ENCODE peak calls at places on chromosome 5, in eight cellular contexts. One of them, this sample, is unnamed.

GRCh38 chr5:134566181-134566740 is 40.8 kb downstream of the JADE2 start:
- DNase-seq in transverse colon: no peak
- DNase-seq in OCI-LY7: no peak
- DNase-seq in right atrium auricular region: no peak
- DNase-seq in fibroblast of mammary gland: no peak
- DNase-seq in choroid plexus epithelial cell: no peak
- DNase-seq in sigmoid colon: no peak
- DNase-seq in astrocyte of the spinal cord: no peak
- DNase-seq in this sample: no peak

GRCh38 chr5:81638471-81638870 is 112.4 kb downstream of the SSBP2 start:
- DNase-seq in choroid plexus epithelial cell: peak; percentile 5
- DNase-seq in sigmoid colon: no peak
- DNase-seq in right atrium auricular region: no peak
- DNase-seq in OCI-LY7: no peak
- DNase-seq in astrocyte of the spinal cord: no peak
- DNase-seq in transverse colon: no peak
- DNase-seq in fibroblast of mammary gland: no peak
- DNase-seq in this sample: no peak

GRCh38 chr5:135438712-135439111 is 8.4 kb downstream of the DCANP1 start:
- DNase-seq in fibroblast of mammary gland: no peak
- DNase-seq in OCI-LY7: no peak
- DNase-seq in sigmoid colon: no peak
- DNase-seq in transverse colon: no peak
- DNase-seq in right atrium auricular region: no peak
- DNase-seq in astrocyte of the spinal cord: no peak
- DNase-seq in choroid plexus epithelial cell: no peak
- DNase-seq in this sample: no peak

GRCh38 chr5:124043456-124043855 is 531.5 kb downstream of the CSNK1G3 start:
- DNase-seq in choroid plexus epithelial cell: peak; percentile 13
- DNase-seq in right atrium auricular region: no peak
- DNase-seq in fibroblast of mammary gland: peak; percentile 11
- DNase-seq in sigmoid colon: no peak
- DNase-seq in transverse colon: no peak
- DNase-seq in astrocyte of the spinal cord: no peak
- DNase-seq in OCI-LY7: peak; percentile 27
- DNase-seq in this sample: no peak

GRCh38 chr5:119129770-119130169 is 58.9 kb downstream of the DMXL1 start:
- DNase-seq in right atrium auricular region: no peak
- DNase-seq in sigmoid colon: no peak
- DNase-seq in astrocyte of the spinal cord: no peak
- DNase-seq in fibroblast of mammary gland: no peak
- DNase-seq in transverse colon: no peak
- DNase-seq in OCI-LY7: no peak
- DNase-seq in choroid plexus epithelial cell: no peak
- DNase-seq in this sample: no peak

GRCh38 chr5:15834596-15835245 is 334.7 kb downstream of the FBXL7 start:
- DNase-seq in choroid plexus epithelial cell: peak; percentile 82
- DNase-seq in OCI-LY7: no peak
- DNase-seq in astrocyte of the spinal cord: peak; percentile 84
- DNase-seq in transverse colon: no peak
- DNase-seq in sigmoid colon: no peak
- DNase-seq in right atrium auricular region: no peak
- DNase-seq in fibroblast of mammary gland: peak; percentile 88
- DNase-seq in this sample: no peak

GRCh38 chr5:138177936-138178515 is 404 bp downstream of the BRD8 start:
- DNase-seq in OCI-LY7: peak; percentile 49
- DNase-seq in fibroblast of mammary gland: peak; percentile 37
- DNase-seq in choroid plexus epithelial cell: peak; percentile 61
- DNase-seq in transverse colon: peak; percentile 39
- DNase-seq in right atrium auricular region: no peak
- DNase-seq in sigmoid colon: no peak
- DNase-seq in astrocyte of the spinal cord: peak; percentile 55
- DNase-seq in this sample: no peak

GRCh38 chr5:11251242-11251641 is 490.2 kb upstream of the DAP start:
- DNase-seq in astrocyte of the spinal cord: peak; percentile 41
- DNase-seq in fibroblast of mammary gland: peak; percentile 16
- DNase-seq in OCI-LY7: no peak
- DNase-seq in transverse colon: no peak
- DNase-seq in sigmoid colon: no peak
- DNase-seq in right atrium auricular region: no peak
- DNase-seq in choroid plexus epithelial cell: peak; percentile 7
- DNase-seq in this sample: no peak

GRCh38 chr5:141465351-141465750 is 10.4 kb upstream of the PCDHGC3 start:
- DNase-seq in transverse colon: no peak
- DNase-seq in OCI-LY7: no peak
- DNase-seq in fibroblast of mammary gland: no peak
- DNase-seq in astrocyte of the spinal cord: no peak
- DNase-seq in choroid plexus epithelial cell: no peak
- DNase-seq in right atrium auricular region: no peak
- DNase-seq in sigmoid colon: no peak
- DNase-seq in this sample: no peak

GRCh38 chr5:173882632-173883031 is 5.5 kb upstream of the CPEB4 start:
- DNase-seq in OCI-LY7: no peak
- DNase-seq in fibroblast of mammary gland: peak; percentile 27
- DNase-seq in astrocyte of the spinal cord: no peak
- DNase-seq in right atrium auricular region: no peak
- DNase-seq in transverse colon: no peak
- DNase-seq in choroid plexus epithelial cell: no peak
- DNase-seq in sigmoid colon: no peak
- DNase-seq in this sample: no peak

GRCh38 chr5:3336666-3337065 is 259.0 kb upstream of the IRX1 start:
- DNase-seq in transverse colon: no peak
- DNase-seq in choroid plexus epithelial cell: no peak
- DNase-seq in right atrium auricular region: no peak
- DNase-seq in fibroblast of mammary gland: no peak
- DNase-seq in astrocyte of the spinal cord: no peak
- DNase-seq in sigmoid colon: peak; percentile 38
- DNase-seq in OCI-LY7: no peak
- DNase-seq in this sample: peak; percentile 50

GRCh38 chr5:179819296-179820126 is 1.2 kb upstream of the SQSTM1 start:
- DNase-seq in transverse colon: peak; percentile 77
- DNase-seq in right atrium auricular region: no peak
- DNase-seq in fibroblast of mammary gland: peak; percentile 70
- DNase-seq in OCI-LY7: peak; percentile 47
- DNase-seq in sigmoid colon: peak; percentile 91
- DNase-seq in astrocyte of the spinal cord: peak; percentile 66
- DNase-seq in choroid plexus epithelial cell: peak; percentile 84
- DNase-seq in this sample: peak; percentile 95

GRCh38 chr5:176535101-176535654 is 2.0 kb downstream of the RNF44 start:
- DNase-seq in OCI-LY7: peak; percentile 76
- DNase-seq in fibroblast of mammary gland: no peak
- DNase-seq in right atrium auricular region: no peak
- DNase-seq in choroid plexus epithelial cell: no peak
- DNase-seq in astrocyte of the spinal cord: peak; percentile 12
- DNase-seq in sigmoid colon: no peak
- DNase-seq in transverse colon: peak; percentile 73
- DNase-seq in this sample: no peak

GRCh38 chr5:91179018-91179417 is 204.1 kb downstream of the ARRDC3 start:
- DNase-seq in right atrium auricular region: no peak
- DNase-seq in astrocyte of the spinal cord: no peak
- DNase-seq in choroid plexus epithelial cell: peak; percentile 44
- DNase-seq in sigmoid colon: no peak
- DNase-seq in fibroblast of mammary gland: peak; percentile 59
- DNase-seq in OCI-LY7: no peak
- DNase-seq in transverse colon: no peak
- DNase-seq in this sample: no peak

GRCh38 chr5:76867827-76868693 is 18.2 kb downstream of the S100Z start:
- DNase-seq in OCI-LY7: peak; percentile 85
- DNase-seq in astrocyte of the spinal cord: peak; percentile 84
- DNase-seq in sigmoid colon: no peak
- DNase-seq in right atrium auricular region: peak; percentile 65
- DNase-seq in transverse colon: peak; percentile 70
- DNase-seq in choroid plexus epithelial cell: peak; percentile 87
- DNase-seq in fibroblast of mammary gland: peak; percentile 71
- DNase-seq in this sample: no peak

GRCh38 chr5:76718381-76718832 is 2.5 kb downstream of the F2R start:
- DNase-seq in OCI-LY7: no peak
- DNase-seq in sigmoid colon: no peak
- DNase-seq in right atrium auricular region: no peak
- DNase-seq in transverse colon: no peak
- DNase-seq in fibroblast of mammary gland: peak; percentile 24
- DNase-seq in choroid plexus epithelial cell: no peak
- DNase-seq in astrocyte of the spinal cord: no peak
- DNase-seq in this sample: no peak

GRCh38 chr5:56006600-56006999 is 11.8 kb upstream of the IL6ST start:
- DNase-seq in astrocyte of the spinal cord: no peak
- DNase-seq in choroid plexus epithelial cell: no peak
- DNase-seq in transverse colon: no peak
- DNase-seq in OCI-LY7: no peak
- DNase-seq in right atrium auricular region: no peak
- DNase-seq in fibroblast of mammary gland: no peak
- DNase-seq in sigmoid colon: no peak
- DNase-seq in this sample: no peak
- TF ChIP-seq CTCF in astrocyte of the spinal cord: no peak
- TF ChIP-seq CTCF in choroid plexus epithelial cell: no peak
- TF ChIP-seq CTCF in transverse colon: no peak
- TF ChIP-seq CTCF in OCI-LY7: no peak
- TF ChIP-seq CTCF in right atrium auricular region: no peak
- TF ChIP-seq CTCF in fibroblast of mammary gland: no peak
- TF ChIP-seq CTCF in sigmoid colon: no peak
- TF ChIP-seq CTCF in this sample: no peak

DNA sequence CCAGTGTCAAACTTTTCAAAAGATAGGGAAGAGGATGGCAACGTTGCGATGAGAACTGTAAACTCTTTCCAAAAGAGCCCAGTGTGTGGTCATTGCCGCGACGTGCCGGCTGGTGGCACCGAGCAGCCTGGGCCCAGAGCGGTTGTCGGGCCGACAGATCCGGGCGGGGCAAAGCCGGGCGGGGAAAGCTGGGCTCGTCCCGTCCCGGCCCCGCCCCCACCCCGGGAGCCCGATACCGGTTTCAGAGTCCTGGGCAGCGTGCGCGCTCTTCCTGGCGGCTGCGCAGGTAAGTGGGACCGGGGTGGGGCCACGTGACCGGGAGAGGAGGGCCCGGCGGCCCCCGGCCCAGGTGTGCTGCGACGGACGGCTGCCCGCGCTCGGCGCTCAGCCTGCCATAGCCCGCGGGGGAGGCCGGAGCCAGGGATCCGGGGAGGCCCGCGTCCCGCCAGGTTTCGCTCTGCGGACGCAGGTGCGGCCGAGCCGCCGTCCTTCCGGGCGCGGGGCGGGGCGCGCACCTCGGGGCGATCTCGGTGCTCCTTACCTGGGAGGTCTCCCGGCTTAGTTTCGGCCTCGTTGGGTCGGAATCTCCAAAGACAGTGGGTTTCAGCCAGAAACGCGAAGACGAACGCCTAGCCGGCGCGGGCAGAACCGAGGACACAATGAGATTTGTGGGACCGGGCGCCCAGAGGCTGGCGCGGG is at the start of gene MARVELD2:
- DNase-seq in astrocyte of the spinal cord: peak; percentile 47
- DNase-seq in fibroblast of mammary gland: no peak
- DNase-seq in transverse colon: peak; percentile 94
- DNase-seq in right atrium auricular region: no peak
- DNase-seq in OCI-LY7: no peak
- DNase-seq in sigmoid colon: no peak
- DNase-seq in choroid plexus epithelial cell: peak; percentile 52
- DNase-seq in this sample: no peak
- TF ChIP-seq CTCF in astrocyte of the spinal cord: peak; percentile 35
- TF ChIP-seq CTCF in fibroblast of mammary gland: no peak
- TF ChIP-seq CTCF in transverse colon: peak; percentile 81
- TF ChIP-seq CTCF in right atrium auricular region: no peak
- TF ChIP-seq CTCF in OCI-LY7: no peak
- TF ChIP-seq CTCF in sigmoid colon: peak; percentile 35
- TF ChIP-seq CTCF in choroid plexus epithelial cell: peak; percentile 45
- TF ChIP-seq CTCF in this sample: peak; percentile 58

DNA sequence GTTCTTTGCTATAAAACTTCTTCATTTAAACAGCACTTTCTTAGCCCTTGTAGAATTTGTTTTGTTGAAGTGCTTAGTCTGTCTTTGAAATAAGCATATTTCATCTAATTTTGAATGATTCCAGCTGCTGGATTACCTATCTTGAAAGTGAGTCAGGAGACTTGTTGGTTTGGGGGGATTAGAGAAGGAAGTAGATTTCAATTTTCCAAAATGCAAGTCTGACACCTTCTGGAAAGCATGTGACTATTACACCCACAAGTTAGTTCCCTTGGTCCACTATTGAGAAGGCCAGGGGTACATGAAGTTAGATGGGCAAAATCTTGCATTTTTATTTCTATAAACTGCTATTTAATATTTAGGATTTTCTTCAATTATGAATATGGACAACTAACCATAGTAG is 96.4 kb upstream of the RANBP3L start:
- DNase-seq in fibroblast of mammary gland: peak; percentile 74
- DNase-seq in right atrium auricular region: no peak
- DNase-seq in OCI-LY7: peak; percentile 58
- DNase-seq in choroid plexus epithelial cell: peak; percentile 79
- DNase-seq in sigmoid colon: no peak
- DNase-seq in transverse colon: no peak
- DNase-seq in astrocyte of the spinal cord: peak; percentile 72
- DNase-seq in this sample: no peak
- TF ChIP-seq CTCF in fibroblast of mammary gland: peak; percentile 44
- TF ChIP-seq CTCF in right atrium auricular region: no peak
- TF ChIP-seq CTCF in OCI-LY7: peak; percentile 89
- TF ChIP-seq CTCF in choroid plexus epithelial cell: peak; percentile 58
- TF ChIP-seq CTCF in sigmoid colon: peak; percentile 26
- TF ChIP-seq CTCF in transverse colon: no peak
- TF ChIP-seq CTCF in astrocyte of the spinal cord: peak; percentile 52
- TF ChIP-seq CTCF in this sample: peak; percentile 83

GRCh38 chr5:112918679-112919078 is 3.3 kb downstream of the REEP5 start:
- DNase-seq in choroid plexus epithelial cell: peak; percentile 44
- DNase-seq in transverse colon: no peak
- DNase-seq in sigmoid colon: no peak
- DNase-seq in astrocyte of the spinal cord: no peak
- DNase-seq in OCI-LY7: no peak
- DNase-seq in fibroblast of mammary gland: no peak
- DNase-seq in right atrium auricular region: no peak
- DNase-seq in this sample: no peak

GRCh38 chr5:112918136-112918535 is 3.9 kb downstream of the REEP5 start:
- DNase-seq in right atrium auricular region: no peak
- DNase-seq in sigmoid colon: no peak
- DNase-seq in astrocyte of the spinal cord: no peak
- DNase-seq in transverse colon: no peak
- DNase-seq in OCI-LY7: no peak
- DNase-seq in fibroblast of mammary gland: no peak
- DNase-seq in choroid plexus epithelial cell: no peak
- DNase-seq in this sample: no peak

GRCh38 chr5:112915831-112916230 is 6.2 kb downstream of the REEP5 start:
- DNase-seq in OCI-LY7: no peak
- DNase-seq in sigmoid colon: no peak
- DNase-seq in transverse colon: no peak
- DNase-seq in choroid plexus epithelial cell: no peak
- DNase-seq in astrocyte of the spinal cord: no peak
- DNase-seq in fibroblast of mammary gland: no peak
- DNase-seq in right atrium auricular region: no peak
- DNase-seq in this sample: no peak

GRCh38 chr5:112914584-112914983 is 7.4 kb downstream of the REEP5 start:
- DNase-seq in right atrium auricular region: no peak
- DNase-seq in astrocyte of the spinal cord: no peak
- DNase-seq in sigmoid colon: no peak
- DNase-seq in choroid plexus epithelial cell: peak; percentile 31
- DNase-seq in fibroblast of mammary gland: peak; percentile 33
- DNase-seq in transverse colon: no peak
- DNase-seq in OCI-LY7: no peak
- DNase-seq in this sample: no peak

GRCh38 chr5:112917453-112918005 is 4.5 kb downstream of the REEP5 start:
- DNase-seq in OCI-LY7: peak; percentile 40
- DNase-seq in right atrium auricular region: no peak
- DNase-seq in choroid plexus epithelial cell: no peak
- DNase-seq in sigmoid colon: no peak
- DNase-seq in fibroblast of mammary gland: peak; percentile 26
- DNase-seq in astrocyte of the spinal cord: peak; percentile 7
- DNase-seq in transverse colon: no peak
- DNase-seq in this sample: no peak
- TF ChIP-seq CTCF in OCI-LY7: peak; percentile 74
- TF ChIP-seq CTCF in right atrium auricular region: no peak
- TF ChIP-seq CTCF in choroid plexus epithelial cell: peak; percentile 25
- TF ChIP-seq CTCF in sigmoid colon: no peak
- TF ChIP-seq CTCF in fibroblast of mammary gland: peak; percentile 26
- TF ChIP-seq CTCF in astrocyte of the spinal cord: peak; percentile 31
- TF ChIP-seq CTCF in transverse colon: no peak
- TF ChIP-seq CTCF in this sample: peak; percentile 47

This sample was measured in chondrocyte.